ENCODE peak calls at places on chromosomes 11 and 22, in eight cellular contexts. S is progenitor cell of endocrine pancreas; Y is foreskin fibroblast; R is neural progenitor cell; K is endodermal cell; B is CD8-positive, alpha-beta T cell; G is AG04450; N is colonic mucosa. P is an unnamed sample.

GRCh38 chr11:65653229-65654225 is 9.2 kb downstream of the RELA start:
- DNase-seq in S (no peak), N (no peak), Y (no peak), G (no peak), K (no peak), R (no peak), B (no peak), P (no peak)

GRCh38 chr22:40857309-40857851 is 432 bp downstream of the XPNPEP3 start:
- DNase-seq in R (no peak), Y (no peak), G (no peak), N (no peak), K (no peak), B (no peak), S (no peak), P (no peak)

GRCh38 chr11:12842933-12843636 is 166.0 kb upstream of the RASSF10 start:
- DNase-seq in N (peak; percentile 60), Y (no peak), R (peak; percentile 89), K (no peak), B (no peak), S (no peak), G (no peak), P (no peak)

GRCh38 chr11:116207349-116207748 is 565.4 kb downstream of the BUD13 start:
- DNase-seq in K (no peak), G (no peak), N (no peak), B (no peak), Y (no peak), S (no peak), R (no peak), P (no peak)

GRCh38 chr11:29119691-29120328 is 897.0 kb downstream of the KCNA4 start:
- DNase-seq in G (peak; percentile 90), Y (peak; percentile 91), B (no peak), N (no peak), K (no peak), R (no peak), S (no peak), P (no peak)

GRCh38 chr11:93846411-93846810 is 4.0 kb downstream of the VSTM5 start:
- DNase-seq in B (no peak), K (no peak), S (no peak), N (no peak), G (peak; percentile 8), R (no peak), Y (peak; percentile 19), P (no peak)

GRCh38 chr11:15909937-15910598 is 446.3 kb downstream of the SOX6 start:
- DNase-seq in R (no peak), S (no peak), N (no peak), G (no peak), K (peak; percentile 38), Y (no peak), B (no peak), P (no peak)

GRCh38 chr22:22761963-22762772 is 117.8 kb downstream of the GGTLC2 start:
- DNase-seq in S (no peak), N (no peak), B (no peak), R (no peak), K (no peak), Y (no peak), G (no peak), P (no peak)

GRCh38 chr11:80239217-80239616 is 798.4 kb upstream of the TENM4 start:
- DNase-seq in S (no peak), B (no peak), G (no peak), K (no peak), N (no peak), Y (no peak), R (no peak), P (no peak)

GRCh38 chr11:16767137-16767536 is 28.7 kb downstream of the C11orf58 start:
- DNase-seq in R (no peak), S (no peak), K (no peak), G (no peak), B (no peak), Y (no peak), N (no peak), P (no peak)

GRCh38 chr11:128715691-128716153 is 21.9 kb downstream of the FLI1 start:
- DNase-seq in S (no peak), G (no peak), K (no peak), B (no peak), R (peak; percentile 14), Y (peak; percentile 42), N (no peak), P (no peak)

GRCh38 chr22:30500628-30501027 is 4.9 kb downstream of the SEC14L4 start:
- DNase-seq in Y (no peak), G (no peak), B (no peak), N (no peak), S (no peak), K (no peak), R (no peak), P (no peak)
- TF ChIP-seq CTCF in Y (no peak), G (no peak), B (no peak), N (no peak), S (no peak), K (no peak), R (no peak), P (no peak)

DNA sequence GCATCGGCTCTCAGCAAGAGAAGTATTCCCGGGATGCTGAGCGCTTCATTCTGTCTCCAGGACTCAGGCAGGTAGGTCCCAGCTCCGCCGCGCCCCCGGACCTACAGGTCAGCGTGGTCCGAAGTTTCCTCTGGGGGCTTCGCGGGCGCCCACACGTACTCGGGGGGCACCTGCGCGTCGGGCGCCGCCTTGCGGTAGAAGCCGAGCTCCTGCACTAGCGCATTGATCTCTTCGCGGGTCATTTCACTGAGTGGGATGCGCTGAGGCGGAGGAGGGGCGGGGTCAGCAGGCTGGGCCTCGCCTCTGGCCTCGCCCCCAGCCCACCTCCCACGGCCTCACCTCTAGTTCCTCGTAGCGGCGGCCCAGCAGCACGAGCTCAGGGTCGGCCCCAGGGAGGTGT is 2.5 kb downstream of the SELENOM start:
- DNase-seq in K (peak; percentile 95), Y (no peak), N (no peak), B (no peak), G (no peak), R (peak; percentile 90), S (peak; percentile 38), P (no peak)
- TF ChIP-seq CTCF in K (peak; percentile 94), Y (no peak), N (no peak), B (no peak), G (peak; percentile 40), R (peak; percentile 85), S (peak; percentile 69), P (no peak)

GRCh38 chr11:114909866-114910265 is 231.5 kb downstream of the NXPE2 start:
- DNase-seq in K (peak; percentile 85), Y (no peak), N (no peak), G (no peak), R (peak; percentile 19), S (no peak), B (no peak), P (no peak)
- TF ChIP-seq CTCF in K (peak; percentile 75), Y (no peak), N (no peak), G (no peak), R (peak; percentile 36), S (peak; percentile 40), B (no peak), P (no peak)

GRCh38 chr11:57490456-57491248 is 24.9 kb downstream of the SLC43A1 start:
- DNase-seq in G (no peak), R (no peak), S (no peak), K (no peak), Y (no peak), B (no peak), N (no peak), P (no peak)
- TF ChIP-seq CTCF in G (no peak), R (no peak), S (no peak), K (no peak), Y (no peak), B (no peak), N (no peak), P (no peak)